ENCODE peak calls at places on chromosome 21, in nine cellular contexts. G is activated CD4-positive, alpha-beta T cell treated with anti-CD3 and anti-CD28 coated beads, Interleukin-2, amount 10 ng/mL, durations not matched to agents 7 days and 5 days; E is activated CD4-positive, CD25-positive, alpha-beta regulatory T cell; B is NCI-H1694; R is NCI-H226; P is LHCN-M2; T is stimulated activated CD8-positive, alpha-beta memory T cell treated with anti-CD3 and anti-CD28 coated beads, Interleukin-7, amount 100 ng/mL, for 1 hour; Q is astrocyte of the cerebellum; Y is GM10248. X is an unnamed sample.

GRCh38 chr21:35179990-35180557 is 131.0 kb upstream of the RUNX1 start:
- DNase-seq in P (peak), T (no peak), R (peak), E (no peak), G (no peak), Q (peak), Y (no peak), B (no peak), X (no peak)

GRCh38 chr21:35643176-35643575 is 417.1 kb downstream of the SETD4 start:
- DNase-seq in Y (no peak), G (no peak), R (peak), E (no peak), T (no peak), Q (no peak), B (no peak), P (peak), X (no peak)

GRCh38 chr21:33855190-33855589 is 60.4 kb downstream of the ATP5PO start:
- DNase-seq in Q (no peak), R (no peak), B (no peak), Y (no peak), P (no peak), E (no peak), T (no peak), G (no peak), X (no peak)

GRCh38 chr21:41923641-41924342 is 30.0 kb downstream of the C2CD2 start:
- DNase-seq in Y (no peak), G (no peak), Q (no peak), P (peak), E (no peak), R (no peak), T (no peak), B (no peak), X (no peak)

GRCh38 chr21:38486221-38486620 is 12.1 kb downstream of the ERG start:
- DNase-seq in Q (no peak), T (no peak), B (no peak), P (no peak), G (no peak), R (peak), E (no peak), Y (no peak), X (no peak)

GRCh38 chr21:43206231-43207042 is 37.6 kb downstream of the CRYAA start:
- DNase-seq in R (no peak), E (no peak), B (no peak), T (no peak), Q (no peak), Y (no peak), P (no peak), G (no peak), X (no peak)

GRCh38 chr21:32200029-32200428 is 78.8 kb downstream of the MIS18A start:
- DNase-seq in Y (no peak), P (no peak), E (no peak), B (no peak), Q (no peak), R (no peak), T (no peak), G (no peak), X (no peak)

GRCh38 chr21:17688912-17689874 is 76.5 kb upstream of the BTG3 start:
- DNase-seq in G (peak), E (peak), Q (peak), P (no peak), B (peak), T (no peak), R (peak), Y (no peak), X (peak)

GRCh38 chr21:26840912-26841311 is 4.3 kb downstream of the ADAMTS1 start:
- DNase-seq in B (no peak), Y (no peak), P (peak), Q (no peak), R (peak), G (no peak), E (no peak), T (no peak), X (no peak)

GRCh38 chr21:41564871-41565281 is 56.9 kb upstream of the TMPRSS2 start:
- DNase-seq in B (no peak), Y (no peak), P (peak), G (no peak), R (no peak), Q (no peak), T (no peak), E (no peak), X (no peak)

GRCh38 chr21:16154961-16155360 is 425.2 kb downstream of the USP25 start:
- DNase-seq in T (no peak), R (no peak), Y (no peak), B (no peak), Q (no peak), E (no peak), P (no peak), G (no peak), X (no peak)

GRCh38 chr21:41887682-41888081 is 8.5 kb upstream of the PRDM15 start:
- DNase-seq in Q (no peak), E (no peak), Y (no peak), G (no peak), R (no peak), T (no peak), B (no peak), P (no peak), X (no peak)

GRCh38 chr21:43644609-43645008 is 14.7 kb downstream of the HSF2BP start:
- DNase-seq in Q (no peak), B (no peak), T (no peak), P (peak), E (no peak), R (no peak), Y (no peak), G (no peak), X (no peak)

GRCh38 chr21:28272272-28272992 is 720.2 kb downstream of the LTN1 start:
- DNase-seq in Q (no peak), B (no peak), T (no peak), G (no peak), P (peak), Y (no peak), E (no peak), R (no peak), X (no peak)

GRCh38 chr21:17981060-17981459 is 161.9 kb upstream of the C21orf91 start:
- DNase-seq in P (no peak), G (no peak), R (no peak), Y (no peak), Q (no peak), E (no peak), B (no peak), T (no peak), X (no peak)

GRCh38 chr21:42672699-42673458 is 19.5 kb downstream of the PDE9A start:
- DNase-seq in G (no peak), R (peak), P (peak), Y (no peak), T (no peak), Q (peak), E (no peak), B (no peak), X (no peak)

GRCh38 chr21:46355161-46356004 is 31.4 kb downstream of the PCNT start:
- DNase-seq in Y (no peak), T (no peak), R (no peak), E (no peak), G (no peak), B (no peak), Q (no peak), P (no peak), X (no peak)

GRCh38 chr21:45405819-45406762 is 1.1 kb downstream of the COL18A1 start:
- DNase-seq in R (no peak), B (no peak), Q (no peak), G (no peak), E (no peak), P (no peak), T (no peak), Y (no peak), X (no peak)

GRCh38 chr21:33162436-33162921 is 67.3 kb upstream of the IFNAR2 start:
- DNase-seq in B (no peak), T (no peak), Y (no peak), R (no peak), Q (no peak), P (no peak), E (no peak), G (no peak), X (no peak)

GRCh38 chr21:42028754-42029385 is 18.7 kb upstream of the ZBTB21 start:
- DNase-seq in G (no peak), E (no peak), Y (no peak), P (no peak), R (no peak), B (no peak), Q (no peak), T (no peak), X (peak)

GRCh38 chr21:27519357-27519756 is 552.5 kb upstream of the ADAMTS5 start:
- DNase-seq in Y (no peak), P (peak), T (no peak), G (no peak), R (peak), B (peak), E (no peak), Q (peak), X (peak)

GRCh38 chr21:32578107-32578691 is 7.1 kb downstream of the TCP10L start:
- DNase-seq in Q (no peak), P (no peak), G (no peak), B (no peak), R (no peak), T (no peak), E (no peak), Y (no peak), X (no peak)

GRCh38 chr21:41768371-41769042 is 1.7 kb upstream of the RIPK4 start:
- DNase-seq in R (peak), G (peak), B (no peak), T (no peak), P (peak), Q (no peak), E (no peak), Y (no peak), X (peak)

X was measured in NCI-H2171 treated with DMSO at 0.1 percent for 48 hours.